ENCODE peak calls at places on chromosomes 11 and 22, in ten cellular contexts. N is astrocyte of the spinal cord, I is astrocyte, V is neural crest cell, A is bronchial epithelial cell, B is dorsolateral prefrontal cortex, H is tibial nerve, M is fibroblast of the aortic adventitia, S is left lung, Q is AG04450. P is an unnamed sample.

GRCh38 chr11:76918941-76919386 is 58.2 kb downstream of the ACER3 start:
- DNase-seq in N (peak; percentile 68), I (peak; percentile 16), V (no peak), A (peak; percentile 65), B (no peak), H (peak; percentile 15), M (peak; percentile 79), S (no peak), Q (peak; percentile 38), P (no peak)

GRCh38 chr11:61848631-61849030 is 20.5 kb downstream of the FADS2 start:
- DNase-seq in N (no peak), I (no peak), V (no peak), A (no peak), B (no peak), H (no peak), M (no peak), S (no peak), Q (no peak), P (no peak)

GRCh38 chr11:105000797-105001196 is 22.2 kb downstream of the CASP5 start:
- DNase-seq in N (no peak), I (no peak), V (no peak), A (no peak), B (no peak), H (no peak), M (no peak), S (no peak), Q (no peak), P (no peak)

GRCh38 chr11:113773092-113773415 is 438 bp downstream of the ZW10 start:
- DNase-seq in N (no peak), I (peak; percentile 37), V (no peak), A (peak; percentile 18), B (no peak), H (no peak), M (peak; percentile 24), S (peak; percentile 52), Q (no peak), P (no peak)

GRCh38 chr22:27747396-27748256 is 53.9 kb downstream of the MN1 start:
- DNase-seq in N (no peak), I (no peak), V (no peak), A (peak; percentile 26), B (no peak), H (peak; percentile 25), M (peak; percentile 85), S (no peak), Q (no peak), P (no peak)

GRCh38 chr11:1153951-1154487 is 3.7 kb upstream of the MUC5AC start:
- DNase-seq in N (peak; percentile 92), I (peak; percentile 90), V (no peak), A (peak; percentile 14), B (no peak), H (peak; percentile 7), M (peak; percentile 94), S (peak; percentile 50), Q (peak; percentile 81), P (peak; percentile 14)

GRCh38 chr11:21316591-21316990 is 647.2 kb downstream of the NELL1 start:
- DNase-seq in N (no peak), I (no peak), V (no peak), A (no peak), B (no peak), H (no peak), M (no peak), S (no peak), Q (no peak), P (no peak)

GRCh38 chr11:64870893-64871849 is 7.2 kb downstream of the EHD1 start:
- DNase-seq in N (no peak), I (no peak), V (no peak), A (no peak), B (no peak), H (no peak), M (no peak), S (no peak), Q (no peak), P (no peak)

GRCh38 chr22:30327864-30328345 is 1.2 kb upstream of the TBC1D10A start:
- DNase-seq in N (no peak), I (no peak), V (no peak), A (peak; percentile 56), B (no peak), H (no peak), M (no peak), S (no peak), Q (no peak), P (no peak)

GRCh38 chr11:113602483-113602882 is 103.6 kb downstream of the TMPRSS5 start:
- DNase-seq in N (no peak), I (no peak), V (no peak), A (no peak), B (no peak), H (no peak), M (no peak), S (no peak), Q (no peak), P (no peak)

GRCh38 chr22:25083414-25084166 is 116.1 kb upstream of the CRYBB3 start:
- DNase-seq in N (no peak), I (no peak), V (no peak), A (no peak), B (no peak), H (no peak), M (no peak), S (no peak), Q (no peak), P (no peak)

GRCh38 chr11:71342116-71342515 is 89.7 kb upstream of the SHANK2 start:
- DNase-seq in N (no peak), I (no peak), V (no peak), A (peak; percentile 80), B (no peak), H (no peak), M (peak; percentile 9), S (no peak), Q (no peak), P (no peak)

GRCh38 chr22:32202539-32203180 is 2.2 kb downstream of the RFPL2 start:
- DNase-seq in N (peak; percentile 23), I (peak; percentile 14), V (peak; percentile 29), A (peak; percentile 37), B (no peak), H (no peak), M (peak; percentile 15), S (peak; percentile 66), Q (no peak), P (no peak)

GRCh38 chr11:87451400-87451799 is 413.7 kb downstream of the TMEM135 start:
- DNase-seq in N (peak; percentile 9), I (peak; percentile 25), V (no peak), A (no peak), B (no peak), H (no peak), M (no peak), S (no peak), Q (no peak), P (no peak)

GRCh38 chr11:9397746-9398680 is 13.6 kb downstream of the IPO7 start:
- DNase-seq in N (no peak), I (no peak), V (no peak), A (no peak), B (no peak), H (no peak), M (peak; percentile 13), S (no peak), Q (no peak), P (no peak)

GRCh38 chr11:123407124-123407995 is 22.7 kb upstream of the GRAMD1B start:
- DNase-seq in N (peak; percentile 71), I (peak; percentile 47), V (peak; percentile 32), A (peak; percentile 75), B (no peak), H (peak; percentile 41), M (peak; percentile 80), S (peak; percentile 46), Q (peak; percentile 29), P (no peak)

GRCh38 chr11:117604349-117604995 is 192.5 kb downstream of the DSCAML1 start:
- DNase-seq in N (no peak), I (no peak), V (no peak), A (no peak), B (peak; percentile 63), H (no peak), M (no peak), S (no peak), Q (no peak), P (no peak)

GRCh38 chr11:66845876-66846212 is 2.6 kb downstream of the RCE1 start:
- DNase-seq in N (no peak), I (no peak), V (no peak), A (no peak), B (no peak), H (no peak), M (no peak), S (no peak), Q (no peak), P (no peak)
- TF ChIP-seq CTCF in N (no peak), I (no peak), V (no peak), A (no peak), B (no peak), H (no peak), M (no peak), S (no peak), Q (no peak), P (no peak)

GRCh38 chr11:79052539-79052938 is 388.3 kb downstream of the TENM4 start:
- DNase-seq in N (peak; percentile 35), I (no peak), V (no peak), A (no peak), B (no peak), H (no peak), M (no peak), S (no peak), Q (no peak), P (no peak)
- TF ChIP-seq CTCF in N (peak; percentile 53), I (peak; percentile 12), V (peak; percentile 33), A (peak; percentile 35), B (peak; percentile 39), H (peak; percentile 13), M (no peak), S (no peak), Q (peak; percentile 29), P (no peak)

DNA sequence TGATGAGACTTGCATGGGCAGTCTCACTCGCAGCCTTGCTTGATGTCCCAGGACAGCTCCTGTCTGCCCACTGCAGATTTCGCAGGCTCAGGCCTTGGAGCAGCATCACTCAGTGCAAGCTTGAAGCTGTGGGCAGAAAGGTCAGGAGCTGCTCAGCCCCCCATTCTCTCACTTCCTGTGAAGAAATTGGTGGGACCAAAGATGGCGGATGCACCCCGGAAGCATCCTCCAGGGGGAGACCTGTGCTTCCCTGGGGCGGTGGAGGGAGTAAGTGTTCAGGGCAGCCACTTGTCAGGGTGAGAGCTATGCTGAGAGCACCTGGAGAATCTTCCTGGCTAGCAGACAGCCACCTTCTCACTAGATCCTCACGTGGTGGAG is 11.3 kb downstream of the PLAAT2 start:
- DNase-seq in N (no peak), I (no peak), V (no peak), A (no peak), B (no peak), H (no peak), M (no peak), S (no peak), Q (no peak), P (no peak)
- TF ChIP-seq CTCF in N (no peak), I (no peak), V (no peak), A (no peak), B (no peak), H (no peak), M (no peak), S (no peak), Q (no peak), P (no peak)

DNA sequence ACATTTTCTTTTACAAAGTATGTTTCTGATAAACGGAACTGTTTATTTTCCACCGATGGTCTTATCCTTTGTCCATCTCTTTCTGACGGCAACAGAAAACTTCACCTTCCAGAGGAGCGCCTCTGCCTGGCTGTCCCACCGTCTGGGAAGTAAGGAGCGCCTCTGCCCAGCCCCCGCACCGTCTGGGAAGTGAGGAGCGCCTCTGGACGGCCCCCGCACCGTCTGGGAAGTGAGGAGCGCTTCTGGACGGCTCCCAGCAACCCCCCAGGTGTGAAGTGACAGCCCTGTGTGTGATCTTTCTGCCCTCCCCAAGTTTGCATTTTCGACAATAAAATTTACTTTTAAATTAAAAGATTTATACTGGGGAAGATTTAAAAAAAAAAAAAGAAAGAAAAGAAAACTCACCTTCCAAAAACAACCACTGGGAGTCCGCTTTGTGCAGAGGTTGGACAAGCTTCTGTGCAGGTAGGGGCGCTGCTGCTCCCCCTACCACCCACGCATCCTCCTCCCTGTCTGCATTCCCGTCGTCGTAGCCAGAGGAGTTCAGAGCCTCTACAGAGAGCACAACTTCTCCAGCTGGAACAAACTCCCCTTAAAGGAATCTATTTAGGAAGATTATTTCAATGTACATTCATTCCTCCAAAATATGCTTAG is 1.0 kb upstream of the APOBEC3B start:
- DNase-seq in N (no peak), I (peak; percentile 50), V (no peak), A (peak; percentile 79), B (no peak), H (no peak), M (peak; percentile 27), S (peak; percentile 52), Q (no peak), P (no peak)
- TF ChIP-seq CTCF in N (peak; percentile 20), I (peak; percentile 40), V (peak; percentile 55), A (peak; percentile 71), B (peak; percentile 23), H (peak; percentile 4), M (peak; percentile 43), S (no peak), Q (peak; percentile 53), P (no peak)